ENCODE peak calls at places on chromosomes 16 and 17, in ten cellular contexts. One of them, this sample, is unnamed.

GRCh38 chr17:5203908-5204294 is 12.2 kb upstream of the ZNF594 start:
- DNase-seq in NCI-H2081: no peak
- DNase-seq in iris pigment epithelial cell: peak; percentile 80
- DNase-seq in effector CD4-positive, alpha-beta T cell: no peak
- DNase-seq in hippocampal formation: no peak
- DNase-seq in heart right ventricle: no peak
- DNase-seq in activated effector memory CD4-positive, alpha-beta T cell treated with anti-CD3 and anti-CD28 coated beads, Interleukin-2, amount 50 U/mL, for 16 hours: no peak
- DNase-seq in colonic mucosa: no peak
- DNase-seq in activated CD8-positive, alpha-beta T cell treated with anti-CD3 and anti-CD28 coated beads, Interleukin-2, amount 10 ng/mL, durations not matched to agents 7 days and 5 days: no peak
- DNase-seq in heart left ventricle: no peak
- DNase-seq in this sample: no peak

GRCh38 chr17:72677714-72678390 is 414.6 kb downstream of the SLC39A11 start:
- DNase-seq in NCI-H2081: no peak
- DNase-seq in iris pigment epithelial cell: peak; percentile 91
- DNase-seq in effector CD4-positive, alpha-beta T cell: no peak
- DNase-seq in hippocampal formation: no peak
- DNase-seq in heart right ventricle: no peak
- DNase-seq in activated effector memory CD4-positive, alpha-beta T cell treated with anti-CD3 and anti-CD28 coated beads, Interleukin-2, amount 50 U/mL, for 16 hours: no peak
- DNase-seq in colonic mucosa: no peak
- DNase-seq in activated CD8-positive, alpha-beta T cell treated with anti-CD3 and anti-CD28 coated beads, Interleukin-2, amount 10 ng/mL, durations not matched to agents 7 days and 5 days: no peak
- DNase-seq in heart left ventricle: no peak
- DNase-seq in this sample: no peak

GRCh38 chr16:31380201-31380600 is 12.9 kb upstream of the ITGAD start:
- DNase-seq in NCI-H2081: no peak
- DNase-seq in iris pigment epithelial cell: no peak
- DNase-seq in effector CD4-positive, alpha-beta T cell: no peak
- DNase-seq in hippocampal formation: no peak
- DNase-seq in heart right ventricle: no peak
- DNase-seq in activated effector memory CD4-positive, alpha-beta T cell treated with anti-CD3 and anti-CD28 coated beads, Interleukin-2, amount 50 U/mL, for 16 hours: no peak
- DNase-seq in colonic mucosa: no peak
- DNase-seq in activated CD8-positive, alpha-beta T cell treated with anti-CD3 and anti-CD28 coated beads, Interleukin-2, amount 10 ng/mL, durations not matched to agents 7 days and 5 days: no peak
- DNase-seq in heart left ventricle: no peak
- DNase-seq in this sample: no peak

GRCh38 chr17:48728232-48729231 is at the start of gene HOXB13:
- DNase-seq in NCI-H2081: peak; percentile 59
- DNase-seq in iris pigment epithelial cell: peak; percentile 22
- DNase-seq in effector CD4-positive, alpha-beta T cell: peak; percentile 34
- DNase-seq in hippocampal formation: no peak
- DNase-seq in heart right ventricle: no peak
- DNase-seq in activated effector memory CD4-positive, alpha-beta T cell treated with anti-CD3 and anti-CD28 coated beads, Interleukin-2, amount 50 U/mL, for 16 hours: peak; percentile 77
- DNase-seq in colonic mucosa: peak; percentile 95
- DNase-seq in activated CD8-positive, alpha-beta T cell treated with anti-CD3 and anti-CD28 coated beads, Interleukin-2, amount 10 ng/mL, durations not matched to agents 7 days and 5 days: peak; percentile 49
- DNase-seq in heart left ventricle: no peak
- DNase-seq in this sample: no peak

GRCh38 chr17:14302421-14303099 is 1.7 kb downstream of the HS3ST3B1 start:
- DNase-seq in NCI-H2081: peak; percentile 46
- DNase-seq in iris pigment epithelial cell: peak; percentile 89
- DNase-seq in effector CD4-positive, alpha-beta T cell: peak; percentile 74
- DNase-seq in hippocampal formation: peak; percentile 39
- DNase-seq in heart right ventricle: peak; percentile 77
- DNase-seq in activated effector memory CD4-positive, alpha-beta T cell treated with anti-CD3 and anti-CD28 coated beads, Interleukin-2, amount 50 U/mL, for 16 hours: peak; percentile 94
- DNase-seq in colonic mucosa: peak; percentile 81
- DNase-seq in activated CD8-positive, alpha-beta T cell treated with anti-CD3 and anti-CD28 coated beads, Interleukin-2, amount 10 ng/mL, durations not matched to agents 7 days and 5 days: peak; percentile 86
- DNase-seq in heart left ventricle: peak; percentile 95
- DNase-seq in this sample: peak; percentile 75

GRCh38 chr17:77322534-77323412 is 182.0 kb downstream of the SEC14L1 start:
- DNase-seq in NCI-H2081: no peak
- DNase-seq in iris pigment epithelial cell: peak; percentile 98
- DNase-seq in effector CD4-positive, alpha-beta T cell: no peak
- DNase-seq in hippocampal formation: no peak
- DNase-seq in heart right ventricle: peak; percentile 86
- DNase-seq in activated effector memory CD4-positive, alpha-beta T cell treated with anti-CD3 and anti-CD28 coated beads, Interleukin-2, amount 50 U/mL, for 16 hours: peak; percentile 56
- DNase-seq in colonic mucosa: peak; percentile 68
- DNase-seq in activated CD8-positive, alpha-beta T cell treated with anti-CD3 and anti-CD28 coated beads, Interleukin-2, amount 10 ng/mL, durations not matched to agents 7 days and 5 days: no peak
- DNase-seq in heart left ventricle: peak; percentile 92
- DNase-seq in this sample: no peak

GRCh38 chr16:10083301-10083700 is 98.9 kb downstream of the GRIN2A start:
- DNase-seq in NCI-H2081: no peak
- DNase-seq in iris pigment epithelial cell: no peak
- DNase-seq in effector CD4-positive, alpha-beta T cell: no peak
- DNase-seq in hippocampal formation: no peak
- DNase-seq in heart right ventricle: no peak
- DNase-seq in activated effector memory CD4-positive, alpha-beta T cell treated with anti-CD3 and anti-CD28 coated beads, Interleukin-2, amount 50 U/mL, for 16 hours: no peak
- DNase-seq in colonic mucosa: no peak
- DNase-seq in activated CD8-positive, alpha-beta T cell treated with anti-CD3 and anti-CD28 coated beads, Interleukin-2, amount 10 ng/mL, durations not matched to agents 7 days and 5 days: no peak
- DNase-seq in heart left ventricle: no peak
- DNase-seq in this sample: no peak

GRCh38 chr16:56985962-56986360 is 3.4 kb upstream of the NLRC5 start:
- DNase-seq in NCI-H2081: no peak
- DNase-seq in iris pigment epithelial cell: no peak
- DNase-seq in effector CD4-positive, alpha-beta T cell: no peak
- DNase-seq in hippocampal formation: no peak
- DNase-seq in heart right ventricle: no peak
- DNase-seq in activated effector memory CD4-positive, alpha-beta T cell treated with anti-CD3 and anti-CD28 coated beads, Interleukin-2, amount 50 U/mL, for 16 hours: no peak
- DNase-seq in colonic mucosa: no peak
- DNase-seq in activated CD8-positive, alpha-beta T cell treated with anti-CD3 and anti-CD28 coated beads, Interleukin-2, amount 10 ng/mL, durations not matched to agents 7 days and 5 days: no peak
- DNase-seq in heart left ventricle: peak; percentile 28
- DNase-seq in this sample: no peak

GRCh38 chr17:59838196-59838911 is 54.4 kb downstream of the TUBD1 start:
- DNase-seq in NCI-H2081: peak; percentile 46
- DNase-seq in iris pigment epithelial cell: peak; percentile 63
- DNase-seq in effector CD4-positive, alpha-beta T cell: no peak
- DNase-seq in hippocampal formation: no peak
- DNase-seq in heart right ventricle: no peak
- DNase-seq in activated effector memory CD4-positive, alpha-beta T cell treated with anti-CD3 and anti-CD28 coated beads, Interleukin-2, amount 50 U/mL, for 16 hours: peak; percentile 78
- DNase-seq in colonic mucosa: peak; percentile 47
- DNase-seq in activated CD8-positive, alpha-beta T cell treated with anti-CD3 and anti-CD28 coated beads, Interleukin-2, amount 10 ng/mL, durations not matched to agents 7 days and 5 days: peak; percentile 60
- DNase-seq in heart left ventricle: no peak
- DNase-seq in this sample: no peak

GRCh38 chr16:2032285-2033056 is 5.8 kb downstream of the NHERF2 start:
- DNase-seq in NCI-H2081: no peak
- DNase-seq in iris pigment epithelial cell: no peak
- DNase-seq in effector CD4-positive, alpha-beta T cell: no peak
- DNase-seq in hippocampal formation: peak; percentile 11
- DNase-seq in heart right ventricle: no peak
- DNase-seq in activated effector memory CD4-positive, alpha-beta T cell treated with anti-CD3 and anti-CD28 coated beads, Interleukin-2, amount 50 U/mL, for 16 hours: no peak
- DNase-seq in colonic mucosa: no peak
- DNase-seq in activated CD8-positive, alpha-beta T cell treated with anti-CD3 and anti-CD28 coated beads, Interleukin-2, amount 10 ng/mL, durations not matched to agents 7 days and 5 days: no peak
- DNase-seq in heart left ventricle: no peak
- DNase-seq in this sample: peak; percentile 10

GRCh38 chr17:42313389-42313772 is 25.1 kb downstream of the STAT5A start:
- DNase-seq in NCI-H2081: no peak
- DNase-seq in iris pigment epithelial cell: no peak
- DNase-seq in effector CD4-positive, alpha-beta T cell: no peak
- DNase-seq in hippocampal formation: no peak
- DNase-seq in heart right ventricle: no peak
- DNase-seq in activated effector memory CD4-positive, alpha-beta T cell treated with anti-CD3 and anti-CD28 coated beads, Interleukin-2, amount 50 U/mL, for 16 hours: no peak
- DNase-seq in colonic mucosa: no peak
- DNase-seq in activated CD8-positive, alpha-beta T cell treated with anti-CD3 and anti-CD28 coated beads, Interleukin-2, amount 10 ng/mL, durations not matched to agents 7 days and 5 days: no peak
- DNase-seq in heart left ventricle: no peak
- DNase-seq in this sample: no peak

GRCh38 chr17:82936768-82937171 is 96.9 kb upstream of the ZNF750 start:
- DNase-seq in NCI-H2081: no peak
- DNase-seq in iris pigment epithelial cell: no peak
- DNase-seq in effector CD4-positive, alpha-beta T cell: no peak
- DNase-seq in hippocampal formation: no peak
- DNase-seq in heart right ventricle: no peak
- DNase-seq in activated effector memory CD4-positive, alpha-beta T cell treated with anti-CD3 and anti-CD28 coated beads, Interleukin-2, amount 50 U/mL, for 16 hours: peak; percentile 43
- DNase-seq in colonic mucosa: no peak
- DNase-seq in activated CD8-positive, alpha-beta T cell treated with anti-CD3 and anti-CD28 coated beads, Interleukin-2, amount 10 ng/mL, durations not matched to agents 7 days and 5 days: no peak
- DNase-seq in heart left ventricle: peak; percentile 47
- DNase-seq in this sample: no peak

GRCh38 chr16:84889066-84889465 is 69.3 kb downstream of the CRISPLD2 start:
- DNase-seq in NCI-H2081: no peak
- DNase-seq in iris pigment epithelial cell: peak; percentile 45
- DNase-seq in effector CD4-positive, alpha-beta T cell: no peak
- DNase-seq in hippocampal formation: no peak
- DNase-seq in heart right ventricle: no peak
- DNase-seq in activated effector memory CD4-positive, alpha-beta T cell treated with anti-CD3 and anti-CD28 coated beads, Interleukin-2, amount 50 U/mL, for 16 hours: no peak
- DNase-seq in colonic mucosa: no peak
- DNase-seq in activated CD8-positive, alpha-beta T cell treated with anti-CD3 and anti-CD28 coated beads, Interleukin-2, amount 10 ng/mL, durations not matched to agents 7 days and 5 days: no peak
- DNase-seq in heart left ventricle: no peak
- DNase-seq in this sample: no peak

GRCh38 chr17:44360826-44361225 is 2.8 kb downstream of the FAM171A2 start:
- DNase-seq in NCI-H2081: no peak
- DNase-seq in iris pigment epithelial cell: peak; percentile 41
- DNase-seq in effector CD4-positive, alpha-beta T cell: no peak
- DNase-seq in hippocampal formation: no peak
- DNase-seq in heart right ventricle: no peak
- DNase-seq in activated effector memory CD4-positive, alpha-beta T cell treated with anti-CD3 and anti-CD28 coated beads, Interleukin-2, amount 50 U/mL, for 16 hours: no peak
- DNase-seq in colonic mucosa: no peak
- DNase-seq in activated CD8-positive, alpha-beta T cell treated with anti-CD3 and anti-CD28 coated beads, Interleukin-2, amount 10 ng/mL, durations not matched to agents 7 days and 5 days: no peak
- DNase-seq in heart left ventricle: no peak
- DNase-seq in this sample: no peak

GRCh38 chr16:84042879-84043485 is 387 bp upstream of the SLC38A8 start:
- DNase-seq in NCI-H2081: peak; percentile 38
- DNase-seq in iris pigment epithelial cell: no peak
- DNase-seq in effector CD4-positive, alpha-beta T cell: no peak
- DNase-seq in hippocampal formation: no peak
- DNase-seq in heart right ventricle: no peak
- DNase-seq in activated effector memory CD4-positive, alpha-beta T cell treated with anti-CD3 and anti-CD28 coated beads, Interleukin-2, amount 50 U/mL, for 16 hours: no peak
- DNase-seq in colonic mucosa: no peak
- DNase-seq in activated CD8-positive, alpha-beta T cell treated with anti-CD3 and anti-CD28 coated beads, Interleukin-2, amount 10 ng/mL, durations not matched to agents 7 days and 5 days: no peak
- DNase-seq in heart left ventricle: peak; percentile 37
- DNase-seq in this sample: no peak

GRCh38 chr17:67139784-67140665 is 95.7 kb downstream of the CACNG1 start:
- DNase-seq in NCI-H2081: no peak
- DNase-seq in iris pigment epithelial cell: peak; percentile 73
- DNase-seq in effector CD4-positive, alpha-beta T cell: no peak
- DNase-seq in hippocampal formation: no peak
- DNase-seq in heart right ventricle: no peak
- DNase-seq in activated effector memory CD4-positive, alpha-beta T cell treated with anti-CD3 and anti-CD28 coated beads, Interleukin-2, amount 50 U/mL, for 16 hours: no peak
- DNase-seq in colonic mucosa: no peak
- DNase-seq in activated CD8-positive, alpha-beta T cell treated with anti-CD3 and anti-CD28 coated beads, Interleukin-2, amount 10 ng/mL, durations not matched to agents 7 days and 5 days: no peak
- DNase-seq in heart left ventricle: no peak
- DNase-seq in this sample: peak; percentile 3

GRCh38 chr17:81682565-81683207 is 911 bp downstream of the ARL16 start:
- DNase-seq in NCI-H2081: peak; percentile 35
- DNase-seq in iris pigment epithelial cell: peak; percentile 21
- DNase-seq in effector CD4-positive, alpha-beta T cell: no peak
- DNase-seq in hippocampal formation: no peak
- DNase-seq in heart right ventricle: no peak
- DNase-seq in activated effector memory CD4-positive, alpha-beta T cell treated with anti-CD3 and anti-CD28 coated beads, Interleukin-2, amount 50 U/mL, for 16 hours: no peak
- DNase-seq in colonic mucosa: no peak
- DNase-seq in activated CD8-positive, alpha-beta T cell treated with anti-CD3 and anti-CD28 coated beads, Interleukin-2, amount 10 ng/mL, durations not matched to agents 7 days and 5 days: no peak
- DNase-seq in heart left ventricle: no peak
- DNase-seq in this sample: no peak

GRCh38 chr16:63702981-63703590 is 1418.8 kb downstream of the CDH11 start:
- DNase-seq in NCI-H2081: no peak
- DNase-seq in iris pigment epithelial cell: no peak
- DNase-seq in effector CD4-positive, alpha-beta T cell: no peak
- DNase-seq in hippocampal formation: no peak
- DNase-seq in heart right ventricle: no peak
- DNase-seq in activated effector memory CD4-positive, alpha-beta T cell treated with anti-CD3 and anti-CD28 coated beads, Interleukin-2, amount 50 U/mL, for 16 hours: no peak
- DNase-seq in colonic mucosa: no peak
- DNase-seq in activated CD8-positive, alpha-beta T cell treated with anti-CD3 and anti-CD28 coated beads, Interleukin-2, amount 10 ng/mL, durations not matched to agents 7 days and 5 days: no peak
- DNase-seq in heart left ventricle: peak; percentile 25
- DNase-seq in this sample: no peak

This sample was measured in midbrain.